ENCODE peak calls at places on chromosome 14, in four cellular contexts. M is adipocyte, H is HCT116, I is GM23248. J is an unnamed sample.

GRCh38 chr14:81303258-81303935 is 82.6 kb upstream of the GTF2A1 start:
- DNase-seq in M (no peak), H (peak; percentile 86), I (no peak), J (no peak)

GRCh38 chr14:51167587-51168219 is 72.3 kb upstream of the TMX1 start:
- DNase-seq in I (peak; percentile 72), H (no peak), M (peak; percentile 68), J (no peak)

GRCh38 chr14:53953828-53954550 is 2.6 kb downstream of the BMP4 start:
- DNase-seq in H (no peak), I (peak; percentile 66), M (peak; percentile 82), J (peak; percentile 49)

GRCh38 chr14:50559990-50560928 is at the start of gene ATL1:
- DNase-seq in I (peak; percentile 91), M (peak; percentile 80), H (peak; percentile 29), J (peak; percentile 62)

GRCh38 chr14:24013654-24014514 is 25.2 kb downstream of the DHRS4L2 start:
- DNase-seq in I (peak; percentile 74), H (peak; percentile 78), M (peak; percentile 88), J (peak; percentile 34)

GRCh38 chr14:94116701-94117100 is 6.2 kb downstream of the IFI27 start:
- DNase-seq in M (no peak), I (no peak), H (no peak), J (no peak)

GRCh38 chr14:102840801-102841528 is 63.7 kb downstream of the TRAF3 start:
- DNase-seq in M (no peak), H (no peak), I (no peak), J (no peak)

GRCh38 chr14:51116682-51117081 is 21.8 kb upstream of the TRIM9 start:
- DNase-seq in H (no peak), I (no peak), M (no peak), J (no peak)

GRCh38 chr14:23057757-23058653 is 685 bp upstream of the CDH24 start:
- DNase-seq in H (peak; percentile 79), M (peak; percentile 94), I (peak; percentile 89), J (peak; percentile 77)

GRCh38 chr14:77025744-77026165 is 2.8 kb downstream of the IRF2BPL start:
- DNase-seq in H (no peak), M (peak; percentile 32), I (peak; percentile 61), J (no peak)

GRCh38 chr14:65206448-65207096 is 104.3 kb upstream of the MAX start:
- DNase-seq in H (no peak), I (peak; percentile 86), M (peak; percentile 31), J (no peak)

GRCh38 chr14:61537567-61538463 is 157.5 kb upstream of the HIF1A start:
- DNase-seq in I (peak; percentile 88), H (peak; percentile 95), M (peak; percentile 76), J (peak; percentile 52)

GRCh38 chr14:54568821-54569591 is 2.1 kb downstream of the SAMD4A start:
- DNase-seq in H (no peak), I (peak; percentile 77), M (peak; percentile 63), J (no peak)

GRCh38 chr14:28949503-28949902 is 182.9 kb downstream of the FOXG1 start:
- DNase-seq in M (no peak), I (no peak), H (no peak), J (no peak)

GRCh38 chr14:50310445-50310844 is 1.6 kb downstream of the L2HGDH start:
- DNase-seq in M (no peak), H (no peak), I (no peak), J (no peak)

GRCh38 chr14:68460541-68460940 is 332.3 kb downstream of the ZFP36L1 start:
- DNase-seq in I (no peak), M (no peak), H (no peak), J (peak; percentile 49)

GRCh38 chr14:94097091-94097490 is 13.4 kb upstream of the IFI27 start:
- DNase-seq in H (no peak), I (no peak), M (no peak), J (no peak)

GRCh38 chr14:89986475-89986874 is 30.7 kb downstream of the TDP1 start:
- DNase-seq in M (no peak), H (no peak), I (no peak), J (no peak)

GRCh38 chr14:81268016-81268416 is 47.3 kb upstream of the GTF2A1 start:
- DNase-seq in M (no peak), I (peak; percentile 40), H (no peak), J (no peak)

GRCh38 chr14:95683793-95684192 is 2.4 kb upstream of the TCL1B start:
- DNase-seq in I (peak; percentile 14), H (peak; percentile 32), M (no peak), J (no peak)

GRCh38 chr14:72647782-72648181 is 246.1 kb downstream of the DPF3 start:
- DNase-seq in M (no peak), I (no peak), H (no peak), J (no peak)

GRCh38 chr14:75249251-75249957 is 29.2 kb upstream of the FOS start:
- DNase-seq in H (no peak), I (no peak), M (no peak), J (no peak)

GRCh38 chr14:77337880-77338279 is 17.0 kb downstream of the GSTZ1 start:
- DNase-seq in I (no peak), H (no peak), M (no peak), J (no peak)

GRCh38 chr14:102819790-102820330 is 42.6 kb downstream of the TRAF3 start:
- DNase-seq in I (peak; percentile 29), H (no peak), M (no peak), J (no peak)

GRCh38 chr14:90674043-90674670 is 142.1 kb downstream of the TTC7B start:
- DNase-seq in H (no peak), I (no peak), M (no peak), J (no peak)

GRCh38 chr14:44960146-44960545 is 1.6 kb downstream of the KLHL28 start:
- DNase-seq in M (peak; percentile 46), H (no peak), I (peak; percentile 56), J (no peak)

GRCh38 chr14:76320486-76320885 is 55.5 kb upstream of the ESRRB start:
- DNase-seq in M (no peak), I (no peak), H (no peak), J (no peak)

GRCh38 chr14:50399251-50400032 is 2.8 kb upstream of the CDKL1 start:
- DNase-seq in I (peak; percentile 71), H (peak; percentile 4), M (peak; percentile 63), J (peak; percentile 73)

GRCh38 chr14:41285193-41285748 is 321.4 kb upstream of the LRFN5 start:
- DNase-seq in I (peak; percentile 30), M (peak; percentile 25), H (no peak), J (peak; percentile 3)

GRCh38 chr14:22646570-22647254 is 2.6 kb upstream of the OR6J1 start:
- DNase-seq in H (no peak), M (peak; percentile 95), I (peak; percentile 83), J (no peak)

GRCh38 chr14:87940382-87940781 is 52.6 kb downstream of the GALC start:
- DNase-seq in I (no peak), H (no peak), M (no peak), J (no peak)

GRCh38 chr14:89011727-89012271 is 187.3 kb downstream of the TTC8 start:
- DNase-seq in I (no peak), H (no peak), M (peak; percentile 18), J (no peak)

GRCh38 chr14:73888460-73888725 is 1.7 kb downstream of the ZNF410 start:
- DNase-seq in M (peak; percentile 26), H (no peak), I (peak; percentile 45), J (no peak)
- H3K4me3 ChIP-seq in M (peak overlapping the region; percentile 96), H (peak overlapping the region; percentile 97), I (peak overlapping the region; percentile 77), J (peak overlapping the region; percentile 66)

DNA sequence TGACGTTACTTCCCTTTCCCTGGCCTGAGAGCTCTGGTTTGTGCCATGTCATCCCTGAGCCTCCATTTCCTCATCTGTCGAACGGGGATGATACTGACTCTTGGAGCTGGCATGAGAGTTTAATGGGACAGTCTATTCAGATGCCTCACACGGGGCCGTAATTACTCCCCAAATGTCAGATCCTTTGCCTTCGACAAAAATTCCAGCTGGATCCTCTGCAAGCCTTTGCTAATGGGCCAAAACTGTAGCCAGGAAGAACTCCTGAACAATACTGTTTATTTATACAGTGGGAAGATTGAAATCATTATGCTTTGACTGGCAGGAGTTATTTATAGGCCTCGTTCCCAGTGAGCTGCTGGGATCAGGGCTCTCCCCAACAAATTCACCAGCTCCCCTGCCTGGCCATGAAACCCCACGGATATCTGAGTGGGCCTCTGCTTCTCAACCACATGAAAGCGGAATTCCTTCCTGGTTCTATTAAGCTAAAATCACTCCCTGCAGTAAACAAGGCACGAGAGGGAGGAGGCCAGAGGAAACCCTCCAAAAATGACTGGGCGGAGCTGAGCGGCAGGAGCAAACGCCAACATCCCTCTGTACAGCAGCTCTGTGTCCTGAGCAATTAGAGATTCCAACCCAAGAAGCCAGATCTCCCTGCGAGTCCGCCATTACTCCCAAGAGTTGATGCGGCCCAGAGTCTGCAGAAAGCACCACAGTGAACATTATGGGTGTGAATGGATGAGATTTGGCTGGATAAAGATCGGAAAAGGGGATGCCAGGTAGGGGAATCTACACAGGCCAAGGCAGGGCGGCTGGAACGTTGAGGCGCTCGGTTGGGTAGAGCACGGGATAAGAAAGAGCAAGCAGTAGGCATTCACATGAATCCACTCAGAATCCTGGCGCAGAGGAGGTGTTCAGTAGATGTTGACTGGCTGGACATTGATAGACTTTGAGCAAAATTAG is 326.1 kb downstream of the BCL11B start:
- DNase-seq in I (no peak), M (no peak), H (no peak), J (peak; percentile 33)
- H3K9me3 ChIP-seq in I (no peaks in the 10 kb centered on the region), M (no peaks in the 10 kb centered on the region), H (no peaks in the 10 kb centered on the region), J (no peaks in the 10 kb centered on the region)

GRCh38 chr14:104134061-104134965 is 4.1 kb upstream of the KIF26A start:
- DNase-seq in H (no peak), I (no peak), M (no peak), J (no peak)
- H3K27me3 ChIP-seq in H (no peaks in the 10 kb centered on the region), I (peaks cover 10% of the 10 kb centered on the region), M (peaks cover 34% of the 10 kb centered on the region), J (peaks cover 10% of the 10 kb centered on the region)

DNA sequence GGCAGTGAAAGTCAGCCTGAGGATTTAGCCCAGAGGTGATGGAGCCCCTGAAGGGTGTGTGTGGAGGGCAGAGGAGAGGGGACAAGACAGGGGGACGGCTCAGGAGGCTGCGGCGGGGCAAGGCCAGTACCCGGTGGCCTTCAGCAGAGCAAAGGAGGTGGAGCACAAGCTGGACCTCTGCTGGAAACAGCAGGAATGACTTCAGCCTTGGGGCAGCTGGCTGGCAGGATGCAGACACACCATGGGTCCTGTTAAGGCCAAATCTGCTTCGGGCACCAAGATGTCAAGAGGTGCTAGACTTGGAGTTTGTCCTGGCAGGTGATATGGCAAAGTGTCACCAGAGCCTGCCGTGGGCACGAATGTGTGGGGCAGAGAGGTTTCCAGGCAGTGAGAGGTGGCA is 92.1 kb downstream of the LGMN start:
- DNase-seq in H (no peak), I (no peak), M (no peak), J (no peak)
- H3K4me3 ChIP-seq in H (no peak overlapping the region), I (no peak overlapping the region), M (no peak overlapping the region), J (no peak overlapping the region)

GRCh38 chr14:25350071-25350470 is 300.1 kb upstream of the STXBP6 start:
- DNase-seq in M (no peak), H (no peak), I (peak; percentile 13), J (no peak)
- H3K9me3 ChIP-seq in M (peaks cover under 1% of the 10 kb centered on the region), H (peaks cover 5% of the 10 kb centered on the region), I (no peaks in the 10 kb centered on the region), J (no peaks in the 10 kb centered on the region)